ENCODE peak calls at places on chromosomes 3 and 15, in ten cellular contexts. P, N, L, K, X, I, W, M, B and E are unnamed samples.
A peak's percentile ranks its signal among the peaks of the same experiment; 100 is the strongest.

GRCh38 chr15:74245342-74245931 is 9.3 kb downstream of the CCDC33 start:
- DNase-seq in P (peak; percentile 12), N (peak; percentile 44), L (no peak), K (peak; percentile 43), X (peak; percentile 20), I (no peak), W (no peak), M (peak; percentile 86), B (no peak), E (no peak)

GRCh38 chr3:190585771-190586630 is 72.1 kb downstream of the IL1RAP start:
- DNase-seq in P (no peak), N (peak; percentile 70), L (peak; percentile 35), K (no peak), X (peak; percentile 98), I (peak; percentile 65), W (no peak), M (no peak), B (peak; percentile 71), E (peak; percentile 86)

GRCh38 chr3:105401691-105402149 is 35.0 kb downstream of the ALCAM start:
- DNase-seq in P (no peak), N (no peak), L (no peak), K (no peak), X (peak; percentile 31), I (no peak), W (no peak), M (no peak), B (no peak), E (no peak)

GRCh38 chr15:71375934-71376333 is 260.7 kb downstream of the THSD4 start:
- DNase-seq in P (no peak), N (no peak), L (no peak), K (no peak), X (peak; percentile 47), I (no peak), W (no peak), M (no peak), B (no peak), E (no peak)

GRCh38 chr3:66989241-66989640 is 8.9 kb upstream of the KBTBD8 start:
- DNase-seq in P (no peak), N (no peak), L (no peak), K (no peak), X (no peak), I (no peak), W (no peak), M (no peak), B (no peak), E (no peak)

GRCh38 chr3:108099203-108099602 is 8.4 kb upstream of the CD47 start:
- DNase-seq in P (no peak), N (no peak), L (no peak), K (peak; percentile 5), X (peak; percentile 32), I (no peak), W (no peak), M (no peak), B (no peak), E (no peak)

GRCh38 chr3:38646630-38647029 is 2.9 kb downstream of the SCN5A start:
- DNase-seq in P (no peak), N (peak; percentile 31), L (no peak), K (no peak), X (peak; percentile 5), I (peak; percentile 51), W (no peak), M (no peak), B (peak; percentile 63), E (peak; percentile 65)

GRCh38 chr3:74633021-74633420 is 18.6 kb upstream of the CNTN3 start:
- DNase-seq in P (no peak), N (no peak), L (no peak), K (no peak), X (peak; percentile 81), I (no peak), W (no peak), M (no peak), B (no peak), E (no peak)

GRCh38 chr3:185688808-185689207 is 102.7 kb downstream of the SENP2 start:
- DNase-seq in P (no peak), N (peak; percentile 46), L (no peak), K (no peak), X (peak; percentile 100), I (no peak), W (no peak), M (no peak), B (peak; percentile 84), E (peak; percentile 87)

GRCh38 chr3:73353661-73354217 is 271.0 kb downstream of the PDZRN3 start:
- DNase-seq in P (no peak), N (no peak), L (no peak), K (no peak), X (peak; percentile 36), I (no peak), W (no peak), M (no peak), B (no peak), E (peak; percentile 43)

GRCh38 chr15:31100738-31101137 is 787 bp downstream of the TRPM1 start:
- DNase-seq in P (peak; percentile 19), N (no peak), L (no peak), K (no peak), X (no peak), I (peak; percentile 32), W (no peak), M (no peak), B (no peak), E (no peak)

GRCh38 chr3:103873897-103874545 is 1439.2 kb downstream of the ZPLD1 start:
- DNase-seq in P (no peak), N (no peak), L (no peak), K (no peak), X (no peak), I (no peak), W (no peak), M (no peak), B (no peak), E (no peak)

GRCh38 chr3:194749631-194750271 is 64.1 kb downstream of the FAM43A start:
- DNase-seq in P (peak; percentile 62), N (no peak), L (no peak), K (no peak), X (no peak), I (no peak), W (no peak), M (no peak), B (no peak), E (no peak)